ENCODE peak calls at places on chromosomes 5 and 9, in six cellular contexts. H, P, S, D, V and N are unnamed samples.

GRCh38 chr5:104513621-104514020 is 951.0 kb upstream of the NUDT12 start:
- DNase-seq in H (no peak), P (no peak), S (no peak), D (no peak), V (no peak), N (no peak)

GRCh38 chr9:8653855-8654254 is 854.3 kb upstream of the DMAC1 start:
- DNase-seq in H (no peak), P (no peak), S (no peak), D (no peak), V (no peak), N (no peak)

GRCh38 chr9:91426123-91426745 is 2.6 kb upstream of the NFIL3 start:
- DNase-seq in H (no peak), P (peak), S (no peak), D (peak), V (no peak), N (peak)

GRCh38 chr5:133846478-133847226 is 121.8 kb downstream of the C5orf15 start:
- DNase-seq in H (no peak), P (no peak), S (no peak), D (no peak), V (no peak), N (no peak)

GRCh38 chr9:127707766-127708165 is 978 bp downstream of the CFAP157 start:
- DNase-seq in H (no peak), P (no peak), S (no peak), D (no peak), V (no peak), N (peak)

GRCh38 chr5:172274951-172275753 is 8.4 kb downstream of the UBTD2 start:
- DNase-seq in H (no peak), P (no peak), S (peak), D (no peak), V (no peak), N (peak)

GRCh38 chr5:143212261-143212660 is 191.2 kb downstream of the NR3C1 start:
- DNase-seq in H (no peak), P (no peak), S (no peak), D (no peak), V (no peak), N (no peak)

GRCh38 chr9:68457803-68458202 is 82.9 kb downstream of the TMEM252 start:
- DNase-seq in H (no peak), P (no peak), S (no peak), D (no peak), V (no peak), N (no peak)

GRCh38 chr5:81963544-81963943 is 8.3 kb upstream of the ATG10 start:
- DNase-seq in H (no peak), P (no peak), S (no peak), D (no peak), V (no peak), N (no peak)

GRCh38 chr5:141510850-141511718 is 22.2 kb downstream of the PCDHGC5 start:
- DNase-seq in H (no peak), P (no peak), S (no peak), D (no peak), V (no peak), N (no peak)

GRCh38 chr5:124956471-124957029 is 210.1 kb upstream of the ZNF608 start:
- DNase-seq in H (no peak), P (no peak), S (no peak), D (no peak), V (no peak), N (no peak)

GRCh38 chr5:111930905-111931461 is 174.0 kb upstream of the NREP start:
- DNase-seq in H (no peak), P (no peak), S (peak), D (no peak), V (no peak), N (peak)

GRCh38 chr9:79613145-79613544 is 41.4 kb downstream of the TLE4 start:
- DNase-seq in H (no peak), P (no peak), S (no peak), D (no peak), V (no peak), N (no peak)

GRCh38 chr5:69510694-69511093 is 18.1 kb downstream of the OCLN start:
- DNase-seq in H (no peak), P (no peak), S (no peak), D (no peak), V (no peak), N (no peak)

GRCh38 chr5:4348919-4349318 is 753.3 kb downstream of the IRX1 start:
- DNase-seq in H (no peak), P (no peak), S (no peak), D (no peak), V (no peak), N (no peak)

GRCh38 chr9:74742792-74743389 is 144.8 kb downstream of the TRPM6 start:
- DNase-seq in H (peak), P (peak), S (no peak), D (peak), V (peak), N (peak)

GRCh38 chr9:36140086-36141084 is 3.9 kb downstream of the GLIPR2 start:
- DNase-seq in H (no peak), P (no peak), S (no peak), D (no peak), V (peak), N (no peak)

GRCh38 chr9:134666801-134667200 is 25.2 kb downstream of the COL5A1 start:
- DNase-seq in H (no peak), P (no peak), S (no peak), D (no peak), V (no peak), N (no peak)

GRCh38 chr5:141772281-141772680 is 90.3 kb upstream of the ARAP3 start:
- DNase-seq in H (no peak), P (no peak), S (no peak), D (no peak), V (no peak), N (no peak)